ENCODE peak calls at places on chromosomes 12 and 14, in eight cellular contexts. K is PC-3, I is endothelial cell, Q is Calu3, M is NCI-H187, A is NT2/D1, U is pons, B is NCI-H2171. E is an unnamed sample.

GRCh38 chr14:91417134-91417982 is at the start of gene CCDC88C:
- DNase-seq in K (peak; percentile 68), A (no peak), M (peak; percentile 83), B (peak; percentile 80), Q (peak; percentile 83), I (peak; percentile 69), U (peak; percentile 43), E (peak; percentile 75)

GRCh38 chr14:104805326-104805678 is 4.4 kb downstream of the ZBTB42 start:
- DNase-seq in B (no peak), A (no peak), Q (peak; percentile 70), I (no peak), M (no peak), K (peak; percentile 77), U (no peak), E (peak; percentile 88)

GRCh38 chr14:77495354-77495753 is 3.3 kb downstream of the ISM2 start:
- DNase-seq in M (no peak), Q (no peak), K (no peak), B (no peak), I (no peak), U (no peak), A (no peak), E (no peak)

GRCh38 chr14:50260511-50260910 is 29.1 kb upstream of the SOS2 start:
- DNase-seq in K (peak; percentile 71), U (peak; percentile 43), Q (peak; percentile 12), B (no peak), M (no peak), A (no peak), I (peak; percentile 16), E (peak; percentile 31)

GRCh38 chr14:100692859-100693558 is 33.7 kb upstream of the DLK1 start:
- DNase-seq in A (no peak), U (no peak), B (no peak), M (peak; percentile 76), I (no peak), K (peak; percentile 98), Q (peak; percentile 71), E (peak; percentile 92)

GRCh38 chr12:101773560-101774206 is 34.4 kb upstream of the SYCP3 start:
- DNase-seq in B (peak; percentile 19), M (peak; percentile 27), Q (peak; percentile 70), K (peak; percentile 81), U (peak; percentile 88), I (peak; percentile 63), A (peak; percentile 49), E (peak; percentile 75)

GRCh38 chr12:78797201-78797931 is 67.2 kb upstream of the SYT1 start:
- DNase-seq in U (no peak), K (peak; percentile 72), Q (no peak), A (no peak), I (no peak), B (no peak), M (no peak), E (no peak)

GRCh38 chr12:132325733-132326130 is 3.7 kb downstream of the GALNT9 start:
- DNase-seq in B (no peak), U (no peak), K (no peak), I (no peak), M (no peak), A (no peak), Q (no peak), E (no peak)

GRCh38 chr12:123900898-123901376 is 71.7 kb downstream of the CCDC92 start:
- DNase-seq in Q (no peak), U (no peak), K (peak; percentile 27), A (peak; percentile 38), M (peak; percentile 35), I (peak; percentile 33), B (peak; percentile 52), E (no peak)

GRCh38 chr14:99119554-99119953 is 152.4 kb downstream of the BCL11B start:
- DNase-seq in U (no peak), B (peak; percentile 24), I (no peak), A (no peak), Q (no peak), M (no peak), K (no peak), E (no peak)

GRCh38 chr14:102663031-102663430 is 70.6 kb downstream of the RCOR1 start:
- DNase-seq in K (no peak), Q (no peak), U (no peak), I (no peak), A (peak; percentile 49), B (no peak), M (no peak), E (no peak)

GRCh38 chr12:112466011-112466422 is 47.3 kb downstream of the PTPN11 start:
- DNase-seq in K (no peak), B (no peak), U (no peak), M (no peak), A (no peak), Q (no peak), I (no peak), E (peak; percentile 29)

GRCh38 chr14:97916669-97917068 is 1119.5 kb downstream of the VRK1 start:
- DNase-seq in Q (no peak), M (no peak), A (peak; percentile 6), U (no peak), B (no peak), K (no peak), I (no peak), E (no peak)

GRCh38 chr12:132490481-132491348 is 764 bp downstream of the FBRSL1 start:
- DNase-seq in A (no peak), U (no peak), K (no peak), I (peak; percentile 34), B (no peak), M (no peak), Q (no peak), E (peak; percentile 33)

GRCh38 chr14:72154645-72155378 is 222.6 kb downstream of the RGS6 start:
- DNase-seq in Q (no peak), B (no peak), A (no peak), K (no peak), U (no peak), I (no peak), M (no peak), E (peak; percentile 3)

GRCh38 chr12:6460751-6461371 is 9.0 kb downstream of the TAPBPL start:
- DNase-seq in Q (no peak), M (no peak), U (no peak), K (no peak), A (no peak), B (no peak), I (no peak), E (no peak)

GRCh38 chr12:91954326-91954725 is 191.3 kb downstream of the BTG1 start:
- DNase-seq in A (no peak), U (no peak), K (no peak), B (no peak), Q (no peak), I (no peak), M (no peak), E (no peak)

GRCh38 chr14:94136575-94137331 is 7.3 kb upstream of the IFI27L2 start:
- DNase-seq in K (peak; percentile 90), Q (peak; percentile 86), I (peak; percentile 88), M (peak; percentile 66), A (peak; percentile 77), B (peak; percentile 57), U (peak; percentile 86), E (peak; percentile 85)

GRCh38 chr12:31732926-31733548 is 4.2 kb upstream of the AMN1 start:
- DNase-seq in K (peak; percentile 91), Q (peak; percentile 68), I (no peak), B (peak; percentile 3), M (no peak), A (peak; percentile 95), U (no peak), E (peak; percentile 96)

GRCh38 chr12:124655317-124656213 is 88.2 kb upstream of the NCOR2 start:
- DNase-seq in B (peak; percentile 90), I (no peak), K (no peak), U (peak; percentile 81), M (peak; percentile 44), Q (no peak), A (peak; percentile 94), E (no peak)

GRCh38 chr14:21498540-21499526 is 12.3 kb downstream of the METTL3 start:
- DNase-seq in M (no peak), U (peak; percentile 56), Q (peak; percentile 40), I (peak; percentile 38), A (peak; percentile 48), K (peak; percentile 65), B (peak; percentile 93), E (peak; percentile 78)

GRCh38 chr12:52010692-52011601 is 4.2 kb downstream of the TAMALIN start:
- DNase-seq in B (peak; percentile 68), M (no peak), U (no peak), Q (no peak), A (no peak), K (no peak), I (no peak), E (no peak)

GRCh38 chr12:127360580-127360979 is 906.4 kb upstream of the TMEM132C start:
- DNase-seq in A (no peak), B (no peak), U (no peak), K (no peak), Q (no peak), M (no peak), I (no peak), E (no peak)

GRCh38 chr12:129807101-129807500 is 96.7 kb downstream of the TMEM132D start:
- DNase-seq in B (no peak), M (no peak), U (no peak), A (no peak), Q (no peak), I (no peak), K (no peak), E (no peak)

GRCh38 chr12:93698307-93699092 is 21.3 kb downstream of the CRADD start:
- DNase-seq in M (no peak), K (peak; percentile 42), I (no peak), B (no peak), Q (no peak), U (no peak), A (no peak), E (no peak)

GRCh38 chr14:55221186-55221585 is 29.8 kb upstream of the DLGAP5 start:
- DNase-seq in K (peak; percentile 86), I (no peak), U (no peak), Q (no peak), B (no peak), A (no peak), M (no peak), E (peak; percentile 79)

GRCh38 chr14:25620515-25620914 is 570.6 kb upstream of the STXBP6 start:
- DNase-seq in K (no peak), M (no peak), U (no peak), Q (no peak), A (no peak), I (no peak), B (no peak), E (no peak)

GRCh38 chr12:65813983-65814382 is 10.3 kb upstream of the HMGA2 start:
- DNase-seq in B (no peak), Q (no peak), I (no peak), U (no peak), K (no peak), M (no peak), A (no peak), E (no peak)

GRCh38 chr14:68109132-68109531 is 289.6 kb downstream of the RAD51B start:
- DNase-seq in B (no peak), Q (no peak), M (no peak), U (no peak), A (no peak), I (no peak), K (no peak), E (peak; percentile 48)

GRCh38 chr14:105299654-105300541 is 903 bp downstream of the BRF1 start:
- DNase-seq in I (peak; percentile 43), K (no peak), B (peak; percentile 3), M (no peak), A (no peak), Q (no peak), U (no peak), E (peak; percentile 13)

GRCh38 chr14:24398943-24399801 is at the start of gene NYNRIN:
- DNase-seq in I (peak; percentile 66), A (no peak), M (no peak), Q (peak; percentile 42), U (no peak), K (no peak), B (peak; percentile 40), E (peak; percentile 22)

GRCh38 chr14:46550836-46551235 is 100.7 kb downstream of the RPL10L start:
- DNase-seq in Q (no peak), A (no peak), K (no peak), U (no peak), M (no peak), I (no peak), B (no peak), E (no peak)

GRCh38 chr12:70983692-70984091 is 63.2 kb upstream of the PTPRR start:
- DNase-seq in Q (no peak), M (no peak), K (no peak), B (no peak), I (no peak), A (peak; percentile 52), U (no peak), E (peak; percentile 49)

GRCh38 chr14:100067971-100068959 is 3.0 kb downstream of the EVL start:
- DNase-seq in I (no peak), A (no peak), B (no peak), U (peak; percentile 58), Q (peak; percentile 34), M (no peak), K (peak; percentile 92), E (peak; percentile 60)